ENCODE peak calls at places on chromosomes 1 and 21, in five cellular contexts. One of them, this sample, is unnamed.
A peak's percentile ranks its signal among the peaks of the same experiment; 100 is the strongest.

GRCh38 chr1:11862890-11863289 is 4.1 kb upstream of the NPPB start:
- DNase-seq in endothelial cell of umbilical vein: peak; percentile 47
- DNase-seq in foreskin keratinocyte: peak; percentile 32
- DNase-seq in cardiac muscle cell: no peak
- DNase-seq in lower lobe of right lung: no peak
- DNase-seq in this sample: peak; percentile 5

GRCh38 chr1:186643600-186643999 is 36.6 kb downstream of the PTGS2 start:
- DNase-seq in endothelial cell of umbilical vein: no peak
- DNase-seq in foreskin keratinocyte: no peak
- DNase-seq in cardiac muscle cell: no peak
- DNase-seq in lower lobe of right lung: no peak
- DNase-seq in this sample: peak; percentile 21

GRCh38 chr1:92277105-92277504 is 21.7 kb downstream of the GLMN start:
- DNase-seq in endothelial cell of umbilical vein: peak; percentile 55
- DNase-seq in foreskin keratinocyte: no peak
- DNase-seq in cardiac muscle cell: no peak
- DNase-seq in lower lobe of right lung: no peak
- DNase-seq in this sample: no peak

GRCh38 chr1:10471411-10472219 is 714 bp downstream of the DFFA start:
- DNase-seq in endothelial cell of umbilical vein: no peak
- DNase-seq in foreskin keratinocyte: no peak
- DNase-seq in cardiac muscle cell: no peak
- DNase-seq in lower lobe of right lung: no peak
- DNase-seq in this sample: peak; percentile 17

GRCh38 chr1:197903196-197903514 is 725 bp downstream of the C1orf53 start:
- DNase-seq in endothelial cell of umbilical vein: no peak
- DNase-seq in foreskin keratinocyte: no peak
- DNase-seq in cardiac muscle cell: no peak
- DNase-seq in lower lobe of right lung: no peak
- DNase-seq in this sample: no peak

GRCh38 chr1:63189677-63190076 is 132.7 kb upstream of the FOXD3 start:
- DNase-seq in endothelial cell of umbilical vein: no peak
- DNase-seq in foreskin keratinocyte: no peak
- DNase-seq in cardiac muscle cell: no peak
- DNase-seq in lower lobe of right lung: no peak
- DNase-seq in this sample: no peak

GRCh38 chr1:154463512-154463990 is 38.5 kb upstream of the TDRD10 start:
- DNase-seq in endothelial cell of umbilical vein: peak; percentile 31
- DNase-seq in foreskin keratinocyte: no peak
- DNase-seq in cardiac muscle cell: no peak
- DNase-seq in lower lobe of right lung: no peak
- DNase-seq in this sample: peak; percentile 10

GRCh38 chr1:11545793-11546192 is 66.8 kb downstream of the DISP3 start:
- DNase-seq in endothelial cell of umbilical vein: no peak
- DNase-seq in foreskin keratinocyte: no peak
- DNase-seq in cardiac muscle cell: no peak
- DNase-seq in lower lobe of right lung: no peak
- DNase-seq in this sample: no peak

GRCh38 chr1:22849770-22850169 is 122.9 kb downstream of the LACTBL1 start:
- DNase-seq in endothelial cell of umbilical vein: no peak
- DNase-seq in foreskin keratinocyte: no peak
- DNase-seq in cardiac muscle cell: no peak
- DNase-seq in lower lobe of right lung: no peak
- DNase-seq in this sample: no peak

GRCh38 chr1:210129759-210130158 is 102.8 kb upstream of the SERTAD4 start:
- DNase-seq in endothelial cell of umbilical vein: no peak
- DNase-seq in foreskin keratinocyte: no peak
- DNase-seq in cardiac muscle cell: no peak
- DNase-seq in lower lobe of right lung: no peak
- DNase-seq in this sample: no peak

GRCh38 chr21:45292399-45293213 is 4.9 kb upstream of the POFUT2 start:
- DNase-seq in endothelial cell of umbilical vein: peak; percentile 83
- DNase-seq in foreskin keratinocyte: no peak
- DNase-seq in cardiac muscle cell: peak; percentile 93
- DNase-seq in lower lobe of right lung: peak; percentile 87
- DNase-seq in this sample: peak; percentile 79

GRCh38 chr21:25564349-25564948 is 42.8 kb downstream of the MRPL39 start:
- DNase-seq in endothelial cell of umbilical vein: no peak
- DNase-seq in foreskin keratinocyte: no peak
- DNase-seq in cardiac muscle cell: no peak
- DNase-seq in lower lobe of right lung: no peak
- DNase-seq in this sample: no peak

GRCh38 chr21:31781737-31782136 is 49.8 kb upstream of the SCAF4 start:
- DNase-seq in endothelial cell of umbilical vein: no peak
- DNase-seq in foreskin keratinocyte: no peak
- DNase-seq in cardiac muscle cell: no peak
- DNase-seq in lower lobe of right lung: no peak
- DNase-seq in this sample: peak; percentile 27

GRCh38 chr1:14880456-14881316 is 272.9 kb upstream of the TMEM51 start:
- DNase-seq in endothelial cell of umbilical vein: no peak
- DNase-seq in foreskin keratinocyte: peak; percentile 54
- DNase-seq in cardiac muscle cell: no peak
- DNase-seq in lower lobe of right lung: no peak
- DNase-seq in this sample: peak; percentile 13

GRCh38 chr1:186577201-186577600 is 103.0 kb downstream of the PTGS2 start:
- DNase-seq in endothelial cell of umbilical vein: no peak
- DNase-seq in foreskin keratinocyte: no peak
- DNase-seq in cardiac muscle cell: no peak
- DNase-seq in lower lobe of right lung: no peak
- DNase-seq in this sample: no peak

GRCh38 chr1:220306339-220306738 is 34.1 kb upstream of the RAB3GAP2 start:
- DNase-seq in endothelial cell of umbilical vein: no peak
- DNase-seq in foreskin keratinocyte: no peak
- DNase-seq in cardiac muscle cell: no peak
- DNase-seq in lower lobe of right lung: no peak
- DNase-seq in this sample: no peak

GRCh38 chr1:173868266-173869107 is at the start of gene ZBTB37:
- DNase-seq in endothelial cell of umbilical vein: peak; percentile 88
- DNase-seq in foreskin keratinocyte: no peak
- DNase-seq in cardiac muscle cell: peak; percentile 93
- DNase-seq in lower lobe of right lung: peak; percentile 96
- DNase-seq in this sample: peak; percentile 40

GRCh38 chr1:111290104-111290503 is 547 bp upstream of the CHIA start:
- DNase-seq in endothelial cell of umbilical vein: no peak
- DNase-seq in foreskin keratinocyte: no peak
- DNase-seq in cardiac muscle cell: no peak
- DNase-seq in lower lobe of right lung: no peak
- DNase-seq in this sample: no peak

GRCh38 chr1:113782451-113782850 is 23.2 kb upstream of the PHTF1 start:
- DNase-seq in endothelial cell of umbilical vein: no peak
- DNase-seq in foreskin keratinocyte: no peak
- DNase-seq in cardiac muscle cell: no peak
- DNase-seq in lower lobe of right lung: no peak
- DNase-seq in this sample: no peak

GRCh38 chr1:42937141-42937696 is 21.4 kb downstream of the SLC2A1 start:
- DNase-seq in endothelial cell of umbilical vein: no peak
- DNase-seq in foreskin keratinocyte: peak; percentile 87
- DNase-seq in cardiac muscle cell: no peak
- DNase-seq in lower lobe of right lung: no peak
- DNase-seq in this sample: peak; percentile 38

GRCh38 chr1:19596065-19596718 is 47.9 kb upstream of the NBL1 start:
- DNase-seq in endothelial cell of umbilical vein: no peak
- DNase-seq in foreskin keratinocyte: no peak
- DNase-seq in cardiac muscle cell: no peak
- DNase-seq in lower lobe of right lung: no peak
- DNase-seq in this sample: no peak

GRCh38 chr1:46380508-46380907 is 13.6 kb upstream of the FAAH start:
- DNase-seq in endothelial cell of umbilical vein: no peak
- DNase-seq in foreskin keratinocyte: no peak
- DNase-seq in cardiac muscle cell: no peak
- DNase-seq in lower lobe of right lung: no peak
- DNase-seq in this sample: no peak

GRCh38 chr1:115430717-115431116 is 92.7 kb upstream of the NGF start:
- DNase-seq in endothelial cell of umbilical vein: peak; percentile 6
- DNase-seq in foreskin keratinocyte: peak; percentile 94
- DNase-seq in cardiac muscle cell: no peak
- DNase-seq in lower lobe of right lung: no peak
- DNase-seq in this sample: peak; percentile 97

GRCh38 chr1:107110346-107110745 is 30.5 kb upstream of the NTNG1 start:
- DNase-seq in endothelial cell of umbilical vein: no peak
- DNase-seq in foreskin keratinocyte: no peak
- DNase-seq in cardiac muscle cell: no peak
- DNase-seq in lower lobe of right lung: no peak
- DNase-seq in this sample: no peak

GRCh38 chr1:215970406-215970805 is 403.3 kb downstream of the KCTD3 start:
- DNase-seq in endothelial cell of umbilical vein: no peak
- DNase-seq in foreskin keratinocyte: no peak
- DNase-seq in cardiac muscle cell: peak; percentile 52
- DNase-seq in lower lobe of right lung: no peak
- DNase-seq in this sample: no peak

GRCh38 chr1:39795651-39796050 is 7.0 kb upstream of the BMP8B start:
- DNase-seq in endothelial cell of umbilical vein: no peak
- DNase-seq in foreskin keratinocyte: no peak
- DNase-seq in cardiac muscle cell: no peak
- DNase-seq in lower lobe of right lung: peak; percentile 10
- DNase-seq in this sample: no peak

GRCh38 chr1:81551942-81552341 is 248.8 kb upstream of the ADGRL2 start:
- DNase-seq in endothelial cell of umbilical vein: no peak
- DNase-seq in foreskin keratinocyte: no peak
- DNase-seq in cardiac muscle cell: no peak
- DNase-seq in lower lobe of right lung: no peak
- DNase-seq in this sample: no peak

GRCh38 chr1:170221495-170221894 is 75.7 kb downstream of the NTMT2 start:
- DNase-seq in endothelial cell of umbilical vein: no peak
- DNase-seq in foreskin keratinocyte: no peak
- DNase-seq in cardiac muscle cell: no peak
- DNase-seq in lower lobe of right lung: no peak
- DNase-seq in this sample: no peak
- H3K27ac ChIP-seq in endothelial cell of umbilical vein: no peak overlapping the region
- H3K27ac ChIP-seq in foreskin keratinocyte: no peak overlapping the region
- H3K27ac ChIP-seq in cardiac muscle cell: peak overlapping the region; percentile 65
- H3K27ac ChIP-seq in lower lobe of right lung: no peak overlapping the region
- H3K27ac ChIP-seq in this sample: no peak overlapping the region

GRCh38 chr1:62139410-62139809 is 55.2 kb upstream of the L1TD1 start:
- DNase-seq in endothelial cell of umbilical vein: no peak
- DNase-seq in foreskin keratinocyte: no peak
- DNase-seq in cardiac muscle cell: no peak
- DNase-seq in lower lobe of right lung: no peak
- DNase-seq in this sample: no peak
- TF ChIP-seq CTCF in endothelial cell of umbilical vein: no peak
- TF ChIP-seq CTCF in foreskin keratinocyte: no peak
- TF ChIP-seq CTCF in cardiac muscle cell: no peak
- TF ChIP-seq CTCF in lower lobe of right lung: no peak
- TF ChIP-seq CTCF in this sample: no peak

GRCh38 chr1:193142409-193142808 is 20.6 kb downstream of the CDC73 start:
- DNase-seq in endothelial cell of umbilical vein: no peak
- DNase-seq in foreskin keratinocyte: no peak
- DNase-seq in cardiac muscle cell: no peak
- DNase-seq in lower lobe of right lung: no peak
- DNase-seq in this sample: no peak

GRCh38 chr1:193140254-193140653 is 18.4 kb downstream of the CDC73 start:
- DNase-seq in endothelial cell of umbilical vein: no peak
- DNase-seq in foreskin keratinocyte: no peak
- DNase-seq in cardiac muscle cell: no peak
- DNase-seq in lower lobe of right lung: no peak
- DNase-seq in this sample: no peak

GRCh38 chr1:193141804-193142203 is 20.0 kb downstream of the CDC73 start:
- DNase-seq in endothelial cell of umbilical vein: no peak
- DNase-seq in foreskin keratinocyte: no peak
- DNase-seq in cardiac muscle cell: no peak
- DNase-seq in lower lobe of right lung: no peak
- DNase-seq in this sample: no peak

GRCh38 chr1:193144361-193144938 is 22.6 kb downstream of the CDC73 start:
- DNase-seq in endothelial cell of umbilical vein: no peak
- DNase-seq in foreskin keratinocyte: no peak
- DNase-seq in cardiac muscle cell: no peak
- DNase-seq in lower lobe of right lung: no peak
- DNase-seq in this sample: no peak

DNA sequence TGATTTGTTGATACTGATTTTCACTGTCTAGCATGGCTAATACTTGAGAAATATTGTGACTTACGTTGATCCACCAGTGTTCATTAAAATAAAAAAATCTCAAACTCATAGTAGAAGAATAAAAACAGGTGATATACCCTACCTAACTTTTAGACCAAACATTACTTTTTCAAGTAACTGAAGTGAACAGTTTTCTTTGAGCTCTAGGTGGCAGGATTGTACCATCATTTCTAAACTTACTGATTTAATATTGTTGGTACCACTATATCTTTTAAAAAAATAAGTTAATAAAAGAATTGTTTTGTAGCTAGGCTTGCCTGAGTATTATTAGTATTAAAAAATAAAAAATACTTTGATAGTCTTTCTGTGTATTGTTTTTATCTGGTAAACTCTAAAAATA is 21.5 kb downstream of the CDC73 start:
- DNase-seq in endothelial cell of umbilical vein: peak; percentile 30
- DNase-seq in foreskin keratinocyte: no peak
- DNase-seq in cardiac muscle cell: peak; percentile 26
- DNase-seq in lower lobe of right lung: no peak
- DNase-seq in this sample: no peak
- H3K27ac ChIP-seq in endothelial cell of umbilical vein: no peak overlapping the region
- H3K27ac ChIP-seq in foreskin keratinocyte: no peak overlapping the region
- H3K27ac ChIP-seq in cardiac muscle cell: no peak overlapping the region
- H3K27ac ChIP-seq in lower lobe of right lung: no peak overlapping the region
- H3K27ac ChIP-seq in this sample: no peak overlapping the region

GRCh38 chr1:25720624-25721023 is 79.4 kb upstream of the SELENON start:
- DNase-seq in endothelial cell of umbilical vein: no peak
- DNase-seq in foreskin keratinocyte: no peak
- DNase-seq in cardiac muscle cell: no peak
- DNase-seq in lower lobe of right lung: no peak
- DNase-seq in this sample: no peak
- TF ChIP-seq CTCF in endothelial cell of umbilical vein: no peak
- TF ChIP-seq CTCF in foreskin keratinocyte: no peak
- TF ChIP-seq CTCF in cardiac muscle cell: no peak
- TF ChIP-seq CTCF in lower lobe of right lung: no peak
- TF ChIP-seq CTCF in this sample: no peak